ENCODE peak calls at places on chromosomes 5 and 9, in four cellular contexts. One of them, this sample, is unnamed.

GRCh38 chr9:38068616-38068865 is 486 bp downstream of the SHB start:
- DNase-seq in sigmoid colon: peak; percentile 73
- DNase-seq in GM23338: peak; percentile 51
- DNase-seq in breast epithelium: no peak
- DNase-seq in this sample: no peak

GRCh38 chr5:91643796-91644195 is 260.7 kb upstream of the ARRDC3 start:
- DNase-seq in sigmoid colon: no peak
- DNase-seq in GM23338: no peak
- DNase-seq in breast epithelium: no peak
- DNase-seq in this sample: no peak

GRCh38 chr9:116870566-116870965 is 183.5 kb downstream of the TRIM32 start:
- DNase-seq in sigmoid colon: no peak
- DNase-seq in GM23338: peak; percentile 57
- DNase-seq in breast epithelium: no peak
- DNase-seq in this sample: no peak

GRCh38 chr9:136023401-136024225 is 62.4 kb upstream of the UBAC1 start:
- DNase-seq in sigmoid colon: peak; percentile 89
- DNase-seq in GM23338: no peak
- DNase-seq in breast epithelium: peak; percentile 50
- DNase-seq in this sample: peak; percentile 60

GRCh38 chr5:38585812-38586211 is 29.4 kb upstream of the LIFR start:
- DNase-seq in sigmoid colon: no peak
- DNase-seq in GM23338: no peak
- DNase-seq in breast epithelium: no peak
- DNase-seq in this sample: no peak

GRCh38 chr5:134948929-134949328 is 18.8 kb upstream of the CATSPER3 start:
- DNase-seq in sigmoid colon: peak; percentile 77
- DNase-seq in GM23338: no peak
- DNase-seq in breast epithelium: no peak
- DNase-seq in this sample: no peak

GRCh38 chr9:137084526-137084925 is 2.3 kb upstream of the MAN1B1 start:
- DNase-seq in sigmoid colon: peak; percentile 63
- DNase-seq in GM23338: no peak
- DNase-seq in breast epithelium: no peak
- DNase-seq in this sample: no peak

GRCh38 chr5:91885291-91886265 is 502.5 kb upstream of the ARRDC3 start:
- DNase-seq in sigmoid colon: no peak
- DNase-seq in GM23338: no peak
- DNase-seq in breast epithelium: no peak
- DNase-seq in this sample: no peak

GRCh38 chr9:132880311-132880661 is 1.6 kb downstream of the SPACA9 start:
- DNase-seq in sigmoid colon: no peak
- DNase-seq in GM23338: no peak
- DNase-seq in breast epithelium: no peak
- DNase-seq in this sample: no peak

GRCh38 chr5:38329132-38329715 is 70.9 kb downstream of the EGFLAM start:
- DNase-seq in sigmoid colon: no peak
- DNase-seq in GM23338: peak; percentile 17
- DNase-seq in breast epithelium: no peak
- DNase-seq in this sample: no peak

GRCh38 chr5:115579216-115579615 is 23.1 kb downstream of the TICAM2 start:
- DNase-seq in sigmoid colon: no peak
- DNase-seq in GM23338: no peak
- DNase-seq in breast epithelium: no peak
- DNase-seq in this sample: no peak

GRCh38 chr5:144207875-144208444 is 37.3 kb downstream of the KCTD16 start:
- DNase-seq in sigmoid colon: no peak
- DNase-seq in GM23338: no peak
- DNase-seq in breast epithelium: no peak
- DNase-seq in this sample: no peak
- TF ChIP-seq CTCF in sigmoid colon: no peak
- TF ChIP-seq CTCF in GM23338: no peak
- TF ChIP-seq CTCF in breast epithelium: no peak
- TF ChIP-seq CTCF in this sample: no peak

DNA sequence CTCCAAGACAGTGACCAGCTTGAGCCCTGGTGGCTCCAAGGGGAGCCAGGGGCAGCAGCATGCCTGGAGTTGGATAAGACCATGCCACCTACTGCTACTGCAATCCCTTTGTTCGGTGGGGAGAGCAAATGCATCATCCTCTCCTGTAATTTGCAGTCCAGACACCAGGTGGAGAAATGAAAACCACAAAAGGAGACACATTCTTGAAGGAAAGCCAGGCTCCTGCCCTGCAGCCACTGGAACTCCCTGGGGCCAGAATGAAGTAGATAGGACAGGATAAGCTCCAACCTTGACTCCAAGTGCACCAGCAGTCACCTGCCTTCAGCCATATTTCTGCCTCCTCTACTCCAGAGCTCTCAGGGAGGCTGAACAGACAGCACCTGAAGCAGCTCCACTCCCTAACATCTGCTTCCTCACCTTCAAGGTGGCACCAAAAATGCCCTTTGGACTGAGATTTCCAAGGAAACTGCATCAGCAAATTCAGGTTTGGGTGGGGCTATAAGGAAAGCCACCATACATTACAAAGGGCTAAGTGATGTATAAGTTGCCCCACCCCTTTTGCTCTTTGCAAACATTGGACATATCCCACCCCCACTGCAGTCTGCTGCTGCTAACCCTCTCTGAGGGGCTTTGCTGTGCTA is 65.0 kb upstream of the IQGAP2 start:
- DNase-seq in sigmoid colon: no peak
- DNase-seq in GM23338: peak; percentile 90
- DNase-seq in breast epithelium: peak; percentile 56
- DNase-seq in this sample: no peak
- TF ChIP-seq POLR2AphosphoS5 in sigmoid colon: no peak
- TF ChIP-seq POLR2AphosphoS5 in GM23338: no peak
- TF ChIP-seq POLR2AphosphoS5 in breast epithelium: no peak
- TF ChIP-seq POLR2AphosphoS5 in this sample: no peak

DNA sequence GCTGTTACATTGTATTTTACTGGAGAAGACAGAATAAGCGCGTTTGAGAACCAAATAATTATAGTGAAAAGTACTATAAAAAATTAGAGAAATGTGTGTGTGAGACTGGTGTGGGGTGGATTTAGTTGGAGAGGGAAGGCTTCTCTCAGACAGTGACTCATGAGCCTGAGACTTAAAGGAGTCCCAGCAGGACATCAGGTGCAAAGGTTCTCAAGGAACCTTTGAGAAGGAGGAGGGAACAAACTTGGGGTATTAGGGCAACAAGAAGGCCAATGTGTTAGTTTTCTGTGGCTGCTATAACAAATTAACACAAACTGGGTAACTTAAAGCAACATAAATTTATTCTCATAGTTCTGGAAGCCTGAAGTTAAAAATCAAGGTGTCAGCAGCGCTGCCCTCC is 4.9 kb downstream of the DDX4 start:
- DNase-seq in sigmoid colon: no peak
- DNase-seq in GM23338: no peak
- DNase-seq in breast epithelium: no peak
- DNase-seq in this sample: no peak
- H3K4me1 ChIP-seq in sigmoid colon: no peaks in the 10 kb centered on the region
- H3K4me1 ChIP-seq in GM23338: no peaks in the 10 kb centered on the region
- H3K4me1 ChIP-seq in breast epithelium: no peaks in the 10 kb centered on the region
- H3K4me1 ChIP-seq in this sample: no peaks in the 10 kb centered on the region

GRCh38 chr9:12880406-12881016 is 105.7 kb downstream of the LURAP1L start:
- DNase-seq in sigmoid colon: no peak
- DNase-seq in GM23338: no peak
- DNase-seq in breast epithelium: no peak
- DNase-seq in this sample: no peak

GRCh38 chr9:12889402-12890106 is 114.7 kb downstream of the LURAP1L start:
- DNase-seq in sigmoid colon: no peak
- DNase-seq in GM23338: no peak
- DNase-seq in breast epithelium: no peak
- DNase-seq in this sample: no peak

GRCh38 chr9:12882430-12882829 is 107.6 kb downstream of the LURAP1L start:
- DNase-seq in sigmoid colon: no peak
- DNase-seq in GM23338: no peak
- DNase-seq in breast epithelium: no peak
- DNase-seq in this sample: no peak

GRCh38 chr9:12884736-12885395 is 110.0 kb downstream of the LURAP1L start:
- DNase-seq in sigmoid colon: no peak
- DNase-seq in GM23338: peak; percentile 57
- DNase-seq in breast epithelium: no peak
- DNase-seq in this sample: no peak
- TF ChIP-seq CTCF in sigmoid colon: peak; percentile 69
- TF ChIP-seq CTCF in GM23338: peak; percentile 48
- TF ChIP-seq CTCF in breast epithelium: peak; percentile 36
- TF ChIP-seq CTCF in this sample: peak; percentile 13

This sample was measured in suprapubic skin.